ENCODE peak calls at places on chromosomes 11 and 22, in five cellular contexts. B is heart right ventricle, K is AG10803, L is esophagus squamous epithelium, O is transverse colon. E is an unnamed sample.

GRCh38 chr22:27990879-27991278 is 71.8 kb upstream of the PITPNB start:
- DNase-seq in B (peak), K (peak), L (no peak), O (peak), E (peak)

GRCh38 chr22:36191106-36191836 is 10.3 kb downstream of the APOL4 start:
- DNase-seq in K (peak), L (no peak), B (peak), O (peak), E (peak)

GRCh38 chr11:94142308-94143277 is 14.0 kb downstream of the PANX1 start:
- DNase-seq in L (no peak), K (no peak), B (no peak), O (no peak), E (peak)

GRCh38 chr22:29704528-29705285 is 15.1 kb upstream of the CABP7 start:
- DNase-seq in B (no peak), K (peak), O (no peak), L (no peak), E (peak)

GRCh38 chr22:38788417-38788816 is 5.5 kb downstream of the DNAL4 start:
- DNase-seq in K (peak), B (peak), O (no peak), L (no peak), E (peak)

GRCh38 chr11:46858920-46859531 is 12.9 kb upstream of the CKAP5 start:
- DNase-seq in K (no peak), B (no peak), L (no peak), O (no peak), E (no peak)

GRCh38 chr11:63768232-63769043 is at the start of gene ZFTA:
- DNase-seq in B (peak), K (peak), L (no peak), O (peak), E (peak)

GRCh38 chr11:88799749-88800500 is 265.9 kb downstream of the GRM5 start:
- DNase-seq in B (no peak), K (no peak), L (no peak), O (no peak), E (no peak)

GRCh38 chr11:64590763-64591221 is at the start of gene SLC22A12:
- DNase-seq in B (no peak), L (no peak), O (no peak), K (no peak), E (no peak)

GRCh38 chr22:44026066-44026629 is 2.0 kb downstream of the PARVB start:
- DNase-seq in O (no peak), L (no peak), K (peak), B (no peak), E (peak)

GRCh38 chr11:8068605-8069221 is 12.3 kb upstream of the TUB start:
- DNase-seq in L (no peak), K (peak), B (peak), O (peak), E (peak)

GRCh38 chr11:128290106-128290840 is 297.1 kb downstream of the ETS1 start:
- DNase-seq in L (no peak), B (peak), O (peak), K (peak), E (peak)

GRCh38 chr11:61384271-61385242 is 7.8 kb upstream of the TMEM216 start:
- DNase-seq in O (no peak), K (no peak), L (no peak), B (no peak), E (peak)

GRCh38 chr11:111419641-111420327 is 40.7 kb upstream of the POU2AF1 start:
- DNase-seq in L (no peak), O (no peak), B (no peak), K (no peak), E (no peak)

GRCh38 chr11:12090761-12091261 is 19.6 kb upstream of the MICAL2 start:
- DNase-seq in B (no peak), O (peak), L (no peak), K (no peak), E (no peak)

GRCh38 chr11:12092714-12093113 is 17.7 kb upstream of the MICAL2 start:
- DNase-seq in L (no peak), B (no peak), O (no peak), K (no peak), E (no peak)

GRCh38 chr11:12090061-12090572 is 20.3 kb upstream of the MICAL2 start:
- DNase-seq in B (no peak), K (peak), L (no peak), O (no peak), E (peak)

GRCh38 chr11:12089473-12089872 is 20.9 kb upstream of the MICAL2 start:
- DNase-seq in O (no peak), L (no peak), K (no peak), B (no peak), E (peak)

DNA sequence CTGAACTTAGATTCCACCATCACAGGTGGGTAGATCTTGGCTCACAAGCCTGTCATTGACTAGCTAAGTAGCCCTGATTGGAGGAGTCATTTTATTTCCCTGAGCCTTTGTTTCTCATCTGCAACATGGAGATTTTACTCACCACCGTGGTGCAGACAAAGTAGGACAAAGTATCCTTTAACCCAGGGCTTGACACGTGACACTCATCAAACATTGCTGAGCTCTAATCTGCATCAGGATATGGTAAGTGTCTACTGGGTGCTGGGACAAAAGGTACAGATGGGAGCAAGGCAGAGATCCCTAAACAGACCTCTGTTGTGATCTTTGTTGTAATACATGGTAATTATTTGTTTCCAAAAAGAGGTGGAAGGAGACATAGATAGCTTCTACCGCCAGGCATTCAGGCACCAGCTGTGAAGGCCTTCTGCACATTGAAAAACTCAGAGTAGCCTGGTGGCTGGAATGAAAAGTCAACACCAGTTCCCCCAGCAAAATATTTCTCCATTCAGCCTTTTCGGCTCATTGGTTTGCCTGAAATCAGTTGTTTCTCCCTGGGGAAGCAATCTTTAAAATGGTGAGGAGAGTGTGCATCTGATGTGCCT is 18.3 kb upstream of the MICAL2 start:
- DNase-seq in L (no peak), O (peak), B (no peak), K (peak), E (no peak)
- TF ChIP-seq CTCF in L (no peak), O (no peak), B (no peak), K (peak), E (no peak)

DNA sequence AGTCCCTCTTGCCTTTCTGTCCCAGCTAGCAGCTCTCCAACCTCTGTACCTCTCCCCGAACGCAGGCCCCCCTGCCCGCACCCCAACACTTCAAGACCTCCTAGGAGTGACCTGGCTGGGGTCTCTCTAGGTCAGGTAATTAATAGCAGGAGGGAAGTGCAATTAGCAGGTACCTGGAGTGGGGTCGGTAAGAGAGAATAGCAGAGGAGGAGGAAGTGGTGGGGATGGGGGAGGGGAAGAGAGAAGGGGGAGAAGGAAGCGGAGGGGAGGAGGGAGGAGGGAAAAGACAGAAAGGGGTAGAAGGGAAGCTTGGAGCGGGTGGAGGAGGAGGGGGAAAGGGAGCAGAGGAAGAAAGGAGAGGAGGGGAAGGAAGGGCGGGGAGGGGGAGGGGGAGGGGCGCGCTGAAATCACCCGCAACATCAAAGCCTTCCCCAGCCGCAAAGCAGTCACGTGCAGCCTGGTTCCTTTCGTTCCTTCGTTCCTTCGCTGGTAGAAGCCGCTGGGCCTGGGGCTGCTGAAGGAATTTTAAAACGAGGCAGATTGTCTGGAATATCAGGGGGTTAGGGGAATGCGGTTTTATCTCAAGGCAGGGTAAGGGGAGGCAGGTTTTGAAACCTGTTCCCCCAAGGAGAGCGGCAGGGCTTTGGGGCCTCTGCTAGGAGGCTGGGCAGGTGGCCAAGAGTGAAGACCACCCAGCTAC is 29.3 kb upstream of the TCF20 start:
- DNase-seq in K (no peak), L (no peak), B (no peak), O (peak), E (no peak)
- TF ChIP-seq CTCF in K (no peak), L (no peak), B (no peak), O (no peak), E (no peak)

DNA sequence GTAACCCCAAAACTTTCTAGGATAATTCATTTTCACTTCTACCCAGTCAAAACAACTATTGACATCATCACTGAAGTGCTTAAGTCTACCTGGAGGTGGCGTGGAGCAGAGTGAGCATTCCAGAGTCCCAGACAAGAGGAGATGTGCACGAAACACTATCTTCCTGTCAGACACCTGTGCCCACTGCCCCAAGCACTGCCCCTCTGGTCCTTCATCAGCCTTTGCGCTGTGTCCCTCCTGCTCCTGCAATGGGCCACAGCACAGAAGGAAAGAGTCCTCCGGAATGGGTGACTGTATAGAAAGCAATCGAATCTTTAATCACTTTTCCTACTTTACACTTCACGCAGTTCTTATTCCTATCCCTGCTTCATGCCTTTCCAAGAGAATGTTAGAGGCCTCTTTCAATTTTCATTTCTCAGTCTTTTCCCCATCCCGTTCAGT is 512 bp upstream of the GRIA4 start:
- DNase-seq in L (no peak), B (no peak), K (no peak), O (no peak), E (peak)
- TF ChIP-seq CTCF in L (no peak), B (no peak), K (peak), O (peak), E (peak)

DNA sequence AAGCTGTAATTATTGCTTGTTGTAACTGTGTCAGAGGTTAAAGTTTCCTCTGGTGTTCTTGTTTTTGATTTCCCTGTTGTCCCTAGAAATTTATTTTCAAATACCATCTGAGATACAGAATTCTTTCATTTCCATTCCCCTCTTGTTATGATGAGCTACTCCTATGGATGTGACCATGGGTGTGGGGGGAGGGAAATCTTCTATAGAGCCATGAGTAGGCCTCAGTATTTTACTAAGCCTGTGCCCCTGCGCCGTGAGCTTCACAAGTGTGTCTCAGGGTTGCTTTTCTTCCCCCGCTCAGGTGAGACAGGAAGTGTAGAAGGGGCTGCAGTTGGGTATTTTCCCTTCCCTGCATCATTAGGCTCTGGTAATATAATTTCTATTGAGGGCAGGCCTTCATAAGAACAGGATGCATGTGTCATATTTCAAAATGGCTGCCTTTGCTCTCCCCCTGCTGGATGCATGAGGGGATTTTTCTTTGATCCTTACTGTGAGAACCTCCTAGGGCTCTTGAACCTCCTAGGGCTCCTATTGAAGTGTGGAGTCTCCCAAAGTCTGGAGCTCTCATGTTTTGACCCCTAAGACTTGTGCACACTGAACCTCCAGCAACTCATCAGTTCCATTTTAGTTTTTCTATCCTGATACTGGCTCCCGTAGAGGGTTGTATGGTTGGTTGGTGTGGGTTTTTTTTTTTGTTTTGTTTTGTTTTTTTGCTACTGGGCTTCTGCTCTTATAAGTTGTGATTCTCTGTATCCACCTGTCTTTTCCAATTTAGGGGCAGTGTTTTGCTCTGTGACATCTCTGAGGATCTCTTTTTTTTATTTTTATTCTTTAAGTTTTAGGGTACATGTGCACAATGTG is 658.2 kb downstream of the NTM start:
- DNase-seq in B (no peak), K (peak), O (peak), L (no peak), E (peak)
- TF ChIP-seq CTCF in B (no peak), K (peak), O (peak), L (no peak), E (peak)

DNA sequence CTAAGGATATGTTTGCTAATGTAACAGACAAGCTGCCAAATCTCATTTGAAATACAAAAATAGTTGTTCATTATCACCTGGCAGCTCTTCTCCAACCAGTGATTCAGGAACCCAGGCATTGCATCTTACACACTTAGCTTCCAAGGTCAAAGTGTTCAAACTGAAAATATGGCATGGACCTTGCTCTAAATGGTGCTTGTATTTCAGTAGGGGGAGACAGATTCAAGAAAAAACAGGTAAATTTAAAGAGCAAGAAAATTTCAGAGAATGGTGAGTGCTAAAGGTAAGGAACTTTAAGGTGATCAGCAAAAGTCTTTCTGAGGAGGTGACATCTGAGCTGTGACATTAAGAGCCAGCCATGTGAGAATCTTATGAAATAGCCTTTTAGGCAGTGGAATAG is 82.8 kb upstream of the E2F8 start:
- DNase-seq in K (no peak), L (no peak), B (no peak), O (no peak), E (peak)
- TF ChIP-seq CTCF in K (no peak), L (no peak), B (no peak), O (no peak), E (peak)

GRCh38 chr11:76293189-76293631 is 86.9 kb upstream of the WNT11 start:
- DNase-seq in O (no peak), B (no peak), K (no peak), L (no peak), E (no peak)

GRCh38 chr11:76297143-76297542 is 83.8 kb downstream of the THAP12 start:
- DNase-seq in L (no peak), K (no peak), O (no peak), B (no peak), E (no peak)

GRCh38 chr11:76298255-76298654 is 82.7 kb downstream of the THAP12 start:
- DNase-seq in O (no peak), L (no peak), K (no peak), B (no peak), E (no peak)

GRCh38 chr11:76292583-76293188 is 86.4 kb upstream of the WNT11 start:
- DNase-seq in K (no peak), O (no peak), B (no peak), L (no peak), E (no peak)

GRCh38 chr11:76296731-76297130 is 84.2 kb downstream of the THAP12 start:
- DNase-seq in K (no peak), L (no peak), O (no peak), B (no peak), E (no peak)
- TF ChIP-seq CTCF in K (no peak), L (no peak), O (no peak), B (no peak), E (no peak)

DNA sequence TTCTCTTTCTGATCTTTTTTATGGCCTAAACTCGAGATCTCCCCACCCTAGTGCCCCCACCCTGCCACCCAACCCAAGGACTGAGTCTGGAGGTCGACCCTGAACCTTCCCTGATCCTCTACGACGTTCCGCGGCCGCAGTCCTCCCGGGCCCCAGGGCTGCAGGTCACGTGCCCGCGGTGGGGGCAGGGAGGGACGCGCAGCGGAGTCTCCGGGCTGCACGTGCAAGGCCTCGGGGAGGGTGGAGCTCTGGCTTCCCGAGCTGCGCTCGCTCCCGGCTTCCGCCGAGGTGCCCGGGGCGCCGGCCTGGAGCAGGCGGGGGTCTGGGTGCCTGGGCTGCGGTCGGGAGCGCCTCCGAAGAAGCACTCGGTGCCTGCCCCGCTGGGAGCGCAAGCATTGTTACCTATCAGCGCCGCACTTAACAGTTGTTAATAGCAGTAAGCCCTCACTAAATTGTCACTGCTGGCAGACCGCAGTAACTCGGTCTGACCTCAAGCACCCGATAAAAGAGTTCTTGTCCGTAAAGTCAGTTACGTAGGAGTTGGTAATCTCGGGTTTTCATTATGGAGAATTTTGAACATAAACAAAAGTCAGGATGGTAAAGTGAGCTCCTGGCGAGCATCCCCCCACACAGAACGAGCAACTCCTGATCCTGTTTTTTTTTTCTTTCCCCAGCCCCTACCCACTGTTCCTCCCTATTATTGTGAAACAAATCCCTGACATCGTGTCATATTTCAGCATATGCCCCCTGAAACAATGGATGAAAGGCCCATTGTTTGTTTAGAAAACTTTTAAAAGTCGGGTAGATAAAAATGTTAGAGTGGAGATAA is 69.7 kb upstream of the EP300 start:
- DNase-seq in B (peak), O (peak), L (peak), K (peak), E (peak)
- TF ChIP-seq CTCF in B (peak), O (no peak), L (no peak), K (no peak), E (no peak)

GRCh38 chr22:26753125-26753862 is 95.9 kb downstream of the MIAT start:
- DNase-seq in O (no peak), L (no peak), K (no peak), B (no peak), E (no peak)
- TF ChIP-seq CTCF in O (no peak), L (no peak), K (peak), B (no peak), E (peak)

GRCh38 chr11:2704356-2704755 is 4.6 kb upstream of the KCNQ1OT1 start:
- DNase-seq in O (no peak), L (no peak), K (no peak), B (no peak), E (no peak)
- TF ChIP-seq CTCF in O (no peak), L (no peak), K (no peak), B (no peak), E (no peak)

DNA sequence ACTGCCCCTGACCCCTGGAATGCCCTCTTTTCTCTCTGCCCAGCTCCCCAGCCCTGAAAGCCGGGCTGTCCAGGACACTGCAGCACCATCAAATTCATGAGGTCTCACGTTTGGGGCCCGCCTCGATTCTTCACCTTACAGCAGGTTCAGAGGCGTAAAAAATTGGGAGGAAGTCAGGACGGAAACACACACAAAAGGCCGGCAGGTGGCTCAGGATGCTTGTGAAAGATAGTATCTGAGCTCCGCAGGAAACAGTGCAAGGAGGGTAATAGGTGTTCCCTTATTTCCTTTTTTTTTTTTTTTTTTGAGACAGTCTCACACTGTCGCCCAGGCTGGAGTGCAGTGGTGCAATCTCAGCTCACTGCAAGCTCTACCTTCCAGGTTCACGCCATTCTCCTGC is 4.1 kb downstream of the RFPL2 start:
- DNase-seq in K (no peak), B (no peak), O (no peak), L (no peak), E (no peak)
- TF ChIP-seq CTCF in K (no peak), B (no peak), O (no peak), L (no peak), E (no peak)